ENCODE peak calls at places on chromosomes 2 and 18, in six cellular contexts. One of them, this sample, is unnamed.

GRCh38 chr2:45433363-45433762 is 177.7 kb downstream of the SRBD1 start:
- DNase-seq in heart left ventricle: no peak
- DNase-seq in transverse colon: no peak
- DNase-seq in H1: no peak
- DNase-seq in breast epithelium: no peak
- DNase-seq in ovary: no peak
- DNase-seq in this sample: no peak

GRCh38 chr2:4134881-4135565 is 431.6 kb downstream of the DCDC2C start:
- DNase-seq in breast epithelium: no peak
- DNase-seq in heart left ventricle: no peak
- DNase-seq in H1: no peak
- DNase-seq in ovary: no peak
- DNase-seq in transverse colon: no peak
- DNase-seq in this sample: no peak

GRCh38 chr18:41395695-41396094 is 559.3 kb upstream of the PIK3C3 start:
- DNase-seq in H1: no peak
- DNase-seq in ovary: no peak
- DNase-seq in breast epithelium: no peak
- DNase-seq in transverse colon: no peak
- DNase-seq in heart left ventricle: no peak
- DNase-seq in this sample: no peak

GRCh38 chr2:23498941-23499340 is 114.0 kb downstream of the KLHL29 start:
- DNase-seq in transverse colon: no peak
- DNase-seq in H1: no peak
- DNase-seq in ovary: no peak
- DNase-seq in breast epithelium: no peak
- DNase-seq in heart left ventricle: no peak
- DNase-seq in this sample: no peak

GRCh38 chr2:5188636-5189035 is 503.5 kb upstream of the SOX11 start:
- DNase-seq in transverse colon: no peak
- DNase-seq in breast epithelium: no peak
- DNase-seq in ovary: no peak
- DNase-seq in H1: no peak
- DNase-seq in heart left ventricle: no peak
- DNase-seq in this sample: no peak

GRCh38 chr2:228700638-228701037 is 519.2 kb upstream of the SPHKAP start:
- DNase-seq in ovary: no peak
- DNase-seq in transverse colon: no peak
- DNase-seq in H1: no peak
- DNase-seq in breast epithelium: no peak
- DNase-seq in heart left ventricle: no peak
- DNase-seq in this sample: no peak

GRCh38 chr18:23825978-23826405 is 136.7 kb downstream of the LAMA3 start:
- DNase-seq in breast epithelium: peak
- DNase-seq in transverse colon: peak
- DNase-seq in heart left ventricle: peak
- DNase-seq in ovary: peak
- DNase-seq in H1: no peak
- DNase-seq in this sample: peak

GRCh38 chr2:32810909-32811495 is 135.8 kb upstream of the LTBP1 start:
- DNase-seq in transverse colon: no peak
- DNase-seq in ovary: no peak
- DNase-seq in breast epithelium: no peak
- DNase-seq in H1: no peak
- DNase-seq in heart left ventricle: no peak
- DNase-seq in this sample: no peak

GRCh38 chr2:33810046-33810835 is 211.1 kb upstream of the FAM98A start:
- DNase-seq in transverse colon: no peak
- DNase-seq in H1: no peak
- DNase-seq in ovary: no peak
- DNase-seq in breast epithelium: no peak
- DNase-seq in heart left ventricle: no peak
- DNase-seq in this sample: no peak

GRCh38 chr2:55088400-55088799 is 38.1 kb upstream of the RTN4 start:
- DNase-seq in ovary: no peak
- DNase-seq in breast epithelium: no peak
- DNase-seq in transverse colon: no peak
- DNase-seq in heart left ventricle: no peak
- DNase-seq in H1: no peak
- DNase-seq in this sample: no peak

GRCh38 chr18:58048243-58048642 is 4.2 kb downstream of the NEDD4L start:
- DNase-seq in transverse colon: no peak
- DNase-seq in H1: no peak
- DNase-seq in heart left ventricle: no peak
- DNase-seq in ovary: no peak
- DNase-seq in breast epithelium: no peak
- DNase-seq in this sample: no peak
- H3K4me3 ChIP-seq in transverse colon: no peak
- H3K4me3 ChIP-seq in H1: no peak
- H3K4me3 ChIP-seq in heart left ventricle: no peak
- H3K4me3 ChIP-seq in ovary: no peak
- H3K4me3 ChIP-seq in breast epithelium: no peak
- H3K4me3 ChIP-seq in this sample: no peak

DNA sequence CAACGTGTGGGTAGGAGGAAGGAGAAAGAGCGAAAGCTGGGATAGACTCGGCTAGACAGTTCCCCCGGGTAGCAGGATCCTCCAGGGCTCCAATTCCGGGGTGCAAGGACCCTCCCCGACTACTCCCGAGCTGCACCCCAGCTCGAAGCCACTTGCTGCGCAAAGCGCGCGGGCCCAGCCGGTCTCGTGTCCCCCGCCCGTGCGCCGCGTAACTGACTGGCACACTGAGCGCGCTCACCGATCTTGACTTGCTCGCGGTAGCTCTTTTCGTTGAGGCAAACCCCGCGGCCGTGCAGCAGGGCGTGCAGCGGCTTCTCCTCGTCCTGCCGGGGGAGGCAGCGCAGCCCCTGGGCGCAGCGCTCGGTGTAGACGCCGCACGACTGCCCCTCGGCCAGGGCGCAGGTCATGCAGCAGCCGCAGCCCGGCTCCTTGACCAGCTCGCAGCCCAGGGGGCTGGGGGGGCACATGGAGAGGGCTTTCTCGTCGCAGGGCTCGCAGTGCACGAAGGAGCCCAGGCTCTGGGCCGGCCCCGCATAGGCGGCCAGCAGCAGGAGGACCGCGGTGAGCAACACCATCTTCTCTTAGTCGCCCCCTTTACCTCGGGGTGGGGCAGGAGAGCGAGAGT is 1.0 kb downstream of the IGFBP5 start:
- DNase-seq in heart left ventricle: peak
- DNase-seq in breast epithelium: no peak
- DNase-seq in transverse colon: peak
- DNase-seq in H1: peak
- DNase-seq in ovary: peak
- DNase-seq in this sample: peak
- TF ChIP-seq POLR2A in heart left ventricle: no peak
- TF ChIP-seq POLR2A in breast epithelium: no peak
- TF ChIP-seq POLR2A in transverse colon: peak
- TF ChIP-seq POLR2A in H1: no peak
- TF ChIP-seq POLR2A in ovary: no peak
- TF ChIP-seq POLR2A in this sample: no peak

GRCh38 chr2:17749753-17750438 is 3.7 kb downstream of the SMC6 start:
- DNase-seq in H1: no peak
- DNase-seq in heart left ventricle: no peak
- DNase-seq in transverse colon: no peak
- DNase-seq in ovary: no peak
- DNase-seq in breast epithelium: no peak
- DNase-seq in this sample: no peak

GRCh38 chr2:17753803-17754663 is at the start of the genes GEN1 and SMC6:
- DNase-seq in ovary: peak
- DNase-seq in transverse colon: peak
- DNase-seq in breast epithelium: peak
- DNase-seq in H1: peak
- DNase-seq in heart left ventricle: peak
- DNase-seq in this sample: peak

GRCh38 chr2:17752281-17752680 is 1.3 kb downstream of the SMC6 start:
- DNase-seq in ovary: no peak
- DNase-seq in H1: no peak
- DNase-seq in heart left ventricle: no peak
- DNase-seq in transverse colon: no peak
- DNase-seq in breast epithelium: no peak
- DNase-seq in this sample: no peak

GRCh38 chr2:17754773-17755425 is 961 bp downstream of the GEN1 start:
- DNase-seq in transverse colon: no peak
- DNase-seq in heart left ventricle: no peak
- DNase-seq in H1: no peak
- DNase-seq in breast epithelium: no peak
- DNase-seq in ovary: no peak
- DNase-seq in this sample: no peak

GRCh38 chr2:17752892-17753802 is 463 bp downstream of the SMC6 start:
- DNase-seq in transverse colon: peak
- DNase-seq in breast epithelium: no peak
- DNase-seq in heart left ventricle: peak
- DNase-seq in H1: no peak
- DNase-seq in ovary: no peak
- DNase-seq in this sample: no peak
- TF ChIP-seq CTCF in transverse colon: no peak
- TF ChIP-seq CTCF in breast epithelium: no peak
- TF ChIP-seq CTCF in heart left ventricle: no peak
- TF ChIP-seq CTCF in H1: no peak
- TF ChIP-seq CTCF in ovary: no peak
- TF ChIP-seq CTCF in this sample: no peak

GRCh38 chr2:164922119-164922518 is 33.2 kb downstream of the SLC38A11 start:
- DNase-seq in heart left ventricle: no peak
- DNase-seq in transverse colon: no peak
- DNase-seq in breast epithelium: no peak
- DNase-seq in H1: no peak
- DNase-seq in ovary: no peak
- DNase-seq in this sample: no peak

GRCh38 chr2:164917296-164917903 is 37.9 kb downstream of the SLC38A11 start:
- DNase-seq in ovary: peak
- DNase-seq in breast epithelium: peak
- DNase-seq in heart left ventricle: peak
- DNase-seq in H1: no peak
- DNase-seq in transverse colon: peak
- DNase-seq in this sample: peak

DNA sequence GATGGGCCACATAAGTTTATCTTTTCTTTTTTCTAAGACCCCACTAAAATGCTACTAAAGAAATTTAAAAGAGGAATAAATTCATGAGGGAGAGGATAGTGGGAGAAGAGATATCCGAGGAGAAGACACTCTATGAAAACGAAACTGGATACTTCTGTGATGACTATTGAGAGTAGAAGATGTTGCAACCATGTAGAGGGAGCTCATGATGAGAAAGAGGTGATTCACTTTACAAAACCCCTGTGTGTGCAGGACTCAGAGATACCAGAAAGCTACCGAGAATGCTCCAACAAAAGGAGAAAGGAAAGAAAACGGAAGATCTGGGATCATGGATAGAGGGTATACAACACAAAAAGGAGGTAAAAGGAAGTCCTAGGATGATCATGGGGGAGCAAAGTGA is 34.9 kb downstream of the SLC38A11 start:
- DNase-seq in breast epithelium: no peak
- DNase-seq in H1: no peak
- DNase-seq in heart left ventricle: no peak
- DNase-seq in transverse colon: no peak
- DNase-seq in ovary: no peak
- DNase-seq in this sample: no peak
- H3K4me3 ChIP-seq in breast epithelium: no peak
- H3K4me3 ChIP-seq in H1: no peak
- H3K4me3 ChIP-seq in heart left ventricle: no peak
- H3K4me3 ChIP-seq in transverse colon: no peak
- H3K4me3 ChIP-seq in ovary: no peak
- H3K4me3 ChIP-seq in this sample: no peak

GRCh38 chr18:79715280-79715679 is 35.7 kb downstream of the CTDP1 start:
- DNase-seq in breast epithelium: no peak
- DNase-seq in transverse colon: no peak
- DNase-seq in heart left ventricle: peak
- DNase-seq in H1: no peak
- DNase-seq in ovary: no peak
- DNase-seq in this sample: no peak

GRCh38 chr18:79713341-79713740 is 33.7 kb downstream of the CTDP1 start:
- DNase-seq in heart left ventricle: peak
- DNase-seq in ovary: no peak
- DNase-seq in transverse colon: no peak
- DNase-seq in H1: no peak
- DNase-seq in breast epithelium: no peak
- DNase-seq in this sample: no peak

GRCh38 chr18:79712206-79712857 is 32.7 kb downstream of the CTDP1 start:
- DNase-seq in H1: no peak
- DNase-seq in heart left ventricle: peak
- DNase-seq in transverse colon: no peak
- DNase-seq in ovary: no peak
- DNase-seq in breast epithelium: no peak
- DNase-seq in this sample: no peak

GRCh38 chr18:79717059-79717458 is 37.5 kb downstream of the CTDP1 start:
- DNase-seq in breast epithelium: no peak
- DNase-seq in transverse colon: no peak
- DNase-seq in H1: no peak
- DNase-seq in ovary: no peak
- DNase-seq in heart left ventricle: no peak
- DNase-seq in this sample: no peak

GRCh38 chr18:79714531-79715240 is 35.1 kb downstream of the CTDP1 start:
- DNase-seq in H1: no peak
- DNase-seq in transverse colon: no peak
- DNase-seq in breast epithelium: no peak
- DNase-seq in ovary: no peak
- DNase-seq in heart left ventricle: peak
- DNase-seq in this sample: no peak
- TF ChIP-seq POLR2A in H1: no peak
- TF ChIP-seq POLR2A in transverse colon: no peak
- TF ChIP-seq POLR2A in breast epithelium: no peak
- TF ChIP-seq POLR2A in ovary: no peak
- TF ChIP-seq POLR2A in heart left ventricle: no peak
- TF ChIP-seq POLR2A in this sample: no peak

This sample was measured in lower leg skin.